ENCODE peak calls at places on chromosomes 11 and 22, in eight cellular contexts. Q is coronary artery; R is naive thymus-derived CD4-positive, alpha-beta T cell; T is CD4-positive, CD25-positive, alpha-beta regulatory T cell; L is breast epithelium; V is thoracic aorta; G is brain microvascular endothelial cell; O is kidney. D is an unnamed sample.

GRCh38 chr11:111438846-111439520 is 59.9 kb upstream of the POU2AF1 start:
- DNase-seq in Q (no peak), R (no peak), T (no peak), L (no peak), V (no peak), G (no peak), O (no peak), D (no peak)

GRCh38 chr11:7955191-7955590 is 10.1 kb downstream of the NLRP10 start:
- DNase-seq in Q (no peak), R (no peak), T (no peak), L (no peak), V (no peak), G (no peak), O (no peak), D (no peak)

GRCh38 chr11:121520243-121521144 is 67.7 kb upstream of the SORL1-AS1 start:
- DNase-seq in Q (no peak), R (no peak), T (no peak), L (no peak), V (no peak), G (peak), O (no peak), D (no peak)

GRCh38 chr11:31422703-31423102 is 53.0 kb downstream of the DNAJC24 start:
- DNase-seq in Q (no peak), R (no peak), T (no peak), L (no peak), V (no peak), G (no peak), O (no peak), D (no peak)

GRCh38 chr22:17472886-17473285 is 90.4 kb upstream of the SLC25A18 start:
- DNase-seq in Q (no peak), R (no peak), T (no peak), L (no peak), V (no peak), G (no peak), O (no peak), D (no peak)

GRCh38 chr22:22655452-22656108 is 11.2 kb downstream of the GGTLC2 start:
- DNase-seq in Q (peak), R (no peak), T (no peak), L (no peak), V (no peak), G (no peak), O (no peak), D (no peak)

GRCh38 chr11:56474729-56475128 is 1.6 kb upstream of the OR5M3 start:
- DNase-seq in Q (no peak), R (no peak), T (no peak), L (no peak), V (no peak), G (no peak), O (no peak), D (no peak)

GRCh38 chr11:123681007-123681406 is 26.6 kb upstream of the SCN3B start:
- DNase-seq in Q (no peak), R (peak), T (peak), L (no peak), V (no peak), G (no peak), O (no peak), D (no peak)

GRCh38 chr11:132423266-132423665 is 1052.9 kb downstream of the NTM start:
- DNase-seq in Q (no peak), R (no peak), T (no peak), L (no peak), V (no peak), G (no peak), O (no peak), D (no peak)

GRCh38 chr11:85627332-85627997 is at the start of gene DLG2:
- DNase-seq in Q (no peak), R (no peak), T (peak), L (no peak), V (no peak), G (peak), O (no peak), D (peak)

GRCh38 chr11:3088806-3089205 is 31.6 kb upstream of the CARS1 start:
- DNase-seq in Q (no peak), R (no peak), T (no peak), L (no peak), V (no peak), G (no peak), O (peak), D (no peak)
- H3K27ac ChIP-seq in Q (no peak), R (no peak), T (no peak), L (no peak), V (no peak), G (no peak), O (no peak), D (no peak)

DNA sequence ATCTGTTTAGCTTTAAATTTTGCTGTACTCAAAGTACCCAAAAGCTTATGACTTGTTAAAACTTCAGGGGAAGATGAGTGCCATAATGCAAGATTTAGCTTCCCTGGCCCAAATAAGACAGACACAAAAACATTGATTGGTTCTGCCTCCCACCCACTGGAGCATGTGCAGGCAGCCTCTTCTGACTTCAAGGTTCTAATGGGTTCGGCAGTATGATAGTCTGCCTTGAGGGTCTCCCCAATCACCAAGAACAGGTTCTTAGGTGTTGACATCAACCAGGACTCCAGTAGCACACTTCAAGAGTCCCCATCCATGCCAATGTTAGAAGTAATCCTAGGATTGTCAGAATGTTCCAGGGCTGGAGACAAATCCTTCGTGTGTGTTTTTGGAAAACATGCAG is 12.5 kb downstream of the EIF4G2 start:
- DNase-seq in Q (no peak), R (no peak), T (peak), L (no peak), V (no peak), G (no peak), O (no peak), D (no peak)
- H3K27ac ChIP-seq in Q (no peak), R (no peak), T (no peak), L (no peak), V (no peak), G (no peak), O (no peak), D (no peak)

DNA sequence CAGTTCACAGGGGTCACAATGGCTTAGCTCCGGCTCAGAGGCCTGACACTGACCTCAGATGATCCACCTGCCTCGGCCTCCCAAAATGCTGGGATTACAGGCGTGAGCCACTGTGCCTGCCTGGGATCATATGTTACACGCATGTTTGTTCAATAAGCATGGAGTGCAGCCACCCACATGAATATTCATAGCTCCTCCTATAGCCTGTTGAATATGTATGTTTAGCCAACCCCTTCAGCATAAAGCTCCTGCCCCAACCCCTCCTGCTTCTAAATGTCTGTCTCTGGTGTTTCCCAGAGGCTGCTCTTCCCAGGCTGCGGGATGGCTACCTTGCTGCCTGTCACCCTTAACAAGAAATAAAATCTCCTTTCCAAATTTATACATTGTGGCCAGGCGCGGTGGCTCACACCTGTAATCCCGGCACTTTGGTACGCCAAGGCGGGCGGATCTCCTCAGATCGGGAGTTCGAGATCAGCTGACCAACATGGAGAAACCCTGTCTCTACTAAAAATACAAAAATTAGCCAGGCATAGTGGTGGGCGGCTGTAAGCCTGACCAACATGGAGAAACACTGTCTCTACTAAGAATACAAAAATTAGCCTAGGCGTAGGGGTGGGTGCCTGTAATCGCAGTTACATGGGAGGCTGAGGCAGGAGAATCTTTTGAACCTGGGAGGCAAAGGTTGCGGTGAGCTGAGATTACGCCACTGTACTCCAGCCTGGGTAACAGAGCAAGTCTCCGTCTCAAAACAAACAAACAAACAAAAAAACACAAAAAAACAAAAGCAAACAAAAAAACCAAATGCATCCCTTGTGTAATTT is 1.1 kb upstream of the APOBEC3F start:
- DNase-seq in Q (no peak), R (no peak), T (no peak), L (no peak), V (no peak), G (no peak), O (no peak), D (no peak)
- H3K27ac ChIP-seq in Q (no peak), R (peak), T (peak), L (peak), V (no peak), G (no peak), O (no peak), D (no peak)

DNA sequence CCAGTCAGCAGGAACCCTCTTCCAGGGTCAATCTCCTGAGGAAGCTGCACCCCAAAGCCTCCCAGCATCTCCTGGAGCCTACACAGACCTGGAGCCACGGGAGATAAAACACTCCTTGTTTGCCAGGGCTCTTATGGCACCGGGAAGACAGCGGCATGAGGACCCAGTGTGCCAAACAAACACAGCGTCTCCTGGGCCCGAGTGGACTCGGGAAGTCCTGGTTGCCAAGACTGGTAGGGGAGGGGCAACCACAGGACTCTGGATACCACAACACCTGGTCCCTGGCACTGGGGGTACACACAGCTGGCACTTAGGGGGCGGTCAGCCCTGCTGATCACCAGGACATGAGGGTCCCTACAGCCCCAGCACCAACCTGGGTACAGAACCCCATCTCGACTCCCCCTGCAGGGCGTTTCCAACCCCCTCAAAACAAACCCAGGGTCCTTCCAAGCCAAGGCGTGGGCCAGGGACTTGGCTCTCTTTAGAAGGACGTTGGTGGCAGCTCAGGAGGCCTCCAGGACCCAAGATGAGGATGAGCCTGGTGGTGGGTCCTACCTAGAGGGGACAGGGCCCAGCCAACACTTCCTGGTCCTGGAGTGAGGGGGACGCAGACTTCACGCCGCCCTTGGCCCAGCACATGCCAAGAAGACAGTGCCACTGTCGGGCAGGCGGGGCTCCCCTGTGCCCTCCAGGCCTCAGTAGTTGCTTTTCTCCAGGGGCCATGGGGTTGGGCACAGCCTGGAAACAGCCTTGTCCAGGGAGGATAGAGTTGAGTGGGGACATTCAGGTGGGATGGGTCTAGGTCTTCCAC is 85.0 kb downstream of the CELSR1 start:
- DNase-seq in Q (no peak), R (no peak), T (no peak), L (no peak), V (no peak), G (no peak), O (peak), D (no peak)
- H3K27ac ChIP-seq in Q (no peak), R (no peak), T (no peak), L (peak), V (no peak), G (no peak), O (peak), D (no peak)

GRCh38 chr11:19162946-19163345 is 38.8 kb downstream of the CSRP3 start:
- DNase-seq in Q (no peak), R (no peak), T (no peak), L (no peak), V (no peak), G (no peak), O (no peak), D (no peak)

GRCh38 chr11:19163627-19164026 is 38.2 kb downstream of the CSRP3 start:
- DNase-seq in Q (no peak), R (no peak), T (no peak), L (no peak), V (no peak), G (no peak), O (no peak), D (no peak)

GRCh38 chr11:19160839-19161238 is 40.9 kb downstream of the CSRP3 start:
- DNase-seq in Q (no peak), R (no peak), T (no peak), L (no peak), V (no peak), G (no peak), O (no peak), D (no peak)

GRCh38 chr11:19164230-19164855 is 37.4 kb downstream of the CSRP3 start:
- DNase-seq in Q (no peak), R (no peak), T (no peak), L (no peak), V (no peak), G (no peak), O (no peak), D (no peak)

DNA sequence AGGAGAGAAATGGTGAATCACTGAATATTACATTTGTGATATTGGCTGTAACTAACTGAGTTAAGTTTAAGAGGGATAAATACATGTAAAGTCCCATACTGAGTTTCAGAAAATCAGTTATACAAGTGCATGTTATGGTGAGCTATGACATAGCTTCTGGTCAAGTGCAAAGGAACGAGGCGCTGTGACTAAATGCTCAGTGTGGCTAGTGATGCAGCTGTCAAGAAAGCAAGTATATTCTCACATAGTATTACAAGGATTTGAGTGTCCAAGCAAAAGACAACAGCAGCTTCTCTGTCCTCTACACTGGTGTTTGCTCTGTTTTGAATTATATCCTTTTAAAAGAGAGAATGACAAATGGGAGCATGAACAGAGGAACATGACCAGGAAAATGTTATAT is 40.1 kb downstream of the CSRP3 start:
- DNase-seq in Q (no peak), R (no peak), T (no peak), L (no peak), V (no peak), G (no peak), O (no peak), D (no peak)
- H3K27ac ChIP-seq in Q (no peak), R (no peak), T (no peak), L (no peak), V (no peak), G (no peak), O (no peak), D (no peak)

GRCh38 chr11:69050592-69051380 is 2.1 kb downstream of the TPCN2 start:
- DNase-seq in Q (no peak), R (no peak), T (no peak), L (no peak), V (no peak), G (no peak), O (peak), D (no peak)

GRCh38 chr11:69051381-69052342 is 2.9 kb downstream of the TPCN2 start:
- DNase-seq in Q (no peak), R (no peak), T (no peak), L (no peak), V (no peak), G (no peak), O (no peak), D (no peak)

GRCh38 chr11:69053546-69054396 is 5.0 kb downstream of the TPCN2 start:
- DNase-seq in Q (no peak), R (no peak), T (no peak), L (no peak), V (no peak), G (no peak), O (peak), D (no peak)

GRCh38 chr11:69053169-69053477 is 4.4 kb downstream of the TPCN2 start:
- DNase-seq in Q (no peak), R (no peak), T (no peak), L (no peak), V (no peak), G (no peak), O (no peak), D (no peak)

DNA sequence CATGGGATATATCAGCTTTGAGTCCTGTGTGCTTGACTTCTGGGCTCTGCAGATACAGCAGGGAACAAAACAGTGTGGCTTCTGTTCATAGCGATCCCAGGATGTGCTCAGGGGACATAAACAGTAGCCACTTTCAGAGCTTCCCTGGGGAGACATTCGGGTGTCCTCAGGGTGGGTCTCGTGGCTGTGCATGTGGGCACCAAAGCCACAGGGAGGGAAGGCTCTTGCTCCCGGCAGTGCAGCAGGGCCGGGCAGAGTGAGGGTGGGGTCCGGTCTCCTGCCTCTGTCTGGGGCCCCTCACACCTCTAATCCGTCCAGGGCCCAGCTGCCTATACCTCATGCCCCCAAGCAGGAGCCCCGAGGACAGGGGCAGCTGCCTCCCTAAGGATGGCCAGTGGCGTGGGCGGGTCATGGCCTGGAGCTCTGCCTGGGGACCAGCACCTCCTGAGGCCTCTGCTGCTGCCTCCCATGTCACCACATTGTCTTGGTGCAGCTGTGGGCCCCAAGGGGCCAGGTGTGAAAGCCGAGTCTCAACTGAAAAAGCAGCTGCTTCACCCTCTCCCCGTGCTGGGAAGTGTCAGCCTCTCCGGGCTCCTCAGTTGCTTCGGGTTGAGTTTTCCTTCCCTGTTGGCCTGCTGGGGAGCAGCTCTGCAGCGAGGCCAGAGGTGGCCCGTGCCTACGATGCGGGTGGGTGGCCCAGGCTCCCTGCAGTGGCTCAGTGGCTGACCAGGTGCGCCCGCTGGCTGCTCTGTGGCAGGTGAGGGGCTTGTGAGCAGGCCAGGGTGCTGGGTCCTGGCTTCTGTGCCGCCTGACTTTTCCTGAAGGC is 3.8 kb downstream of the TPCN2 start:
- DNase-seq in Q (no peak), R (no peak), T (no peak), L (no peak), V (no peak), G (no peak), O (peak), D (no peak)
- H3K27ac ChIP-seq in Q (no peak), R (no peak), T (no peak), L (peak), V (no peak), G (no peak), O (no peak), D (peak)

GRCh38 chr22:41523464-41524221 is 20.6 kb downstream of the POLR3H start:
- DNase-seq in Q (no peak), R (no peak), T (no peak), L (no peak), V (no peak), G (peak), O (peak), D (no peak)

GRCh38 chr22:41525450-41526225 is 18.6 kb downstream of the POLR3H start:
- DNase-seq in Q (no peak), R (no peak), T (no peak), L (no peak), V (no peak), G (no peak), O (no peak), D (no peak)

GRCh38 chr22:41524809-41525449 is 19.3 kb downstream of the POLR3H start:
- DNase-seq in Q (no peak), R (peak), T (peak), L (no peak), V (no peak), G (peak), O (peak), D (no peak)

GRCh38 chr22:41522813-41523212 is 21.5 kb downstream of the POLR3H start:
- DNase-seq in Q (no peak), R (no peak), T (no peak), L (no peak), V (no peak), G (no peak), O (no peak), D (no peak)

DNA sequence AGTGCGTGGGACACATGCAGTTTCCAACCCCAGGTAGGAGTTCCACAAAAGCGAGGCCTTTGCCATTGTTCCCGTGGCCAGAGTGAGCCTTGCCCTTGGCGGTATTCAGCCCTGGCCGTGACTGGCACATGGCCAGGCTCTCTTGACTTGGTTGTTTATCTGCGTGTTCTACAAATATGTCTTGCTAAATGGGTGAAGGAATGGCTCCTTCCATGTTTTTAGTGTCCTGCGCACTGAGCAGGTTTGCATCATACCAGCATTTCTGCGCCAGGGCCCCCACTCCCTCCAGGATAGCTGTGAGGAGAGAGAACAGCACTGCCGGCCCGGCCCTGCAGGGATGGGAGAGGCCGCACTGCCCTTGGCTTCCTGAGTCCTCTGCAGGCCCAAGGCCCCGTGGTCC is 20.0 kb downstream of the POLR3H start:
- DNase-seq in Q (peak), R (no peak), T (no peak), L (peak), V (peak), G (peak), O (peak), D (no peak)
- H3K27ac ChIP-seq in Q (peak), R (peak), T (peak), L (peak), V (peak), G (peak), O (peak), D (peak)

GRCh38 chr11:416051-416756 is 1.4 kb upstream of the SIGIRR start:
- DNase-seq in Q (no peak), R (no peak), T (no peak), L (no peak), V (no peak), G (no peak), O (no peak), D (no peak)
- H3K27ac ChIP-seq in Q (peak), R (peak), T (peak), L (peak), V (no peak), G (no peak), O (peak), D (no peak)

DNA sequence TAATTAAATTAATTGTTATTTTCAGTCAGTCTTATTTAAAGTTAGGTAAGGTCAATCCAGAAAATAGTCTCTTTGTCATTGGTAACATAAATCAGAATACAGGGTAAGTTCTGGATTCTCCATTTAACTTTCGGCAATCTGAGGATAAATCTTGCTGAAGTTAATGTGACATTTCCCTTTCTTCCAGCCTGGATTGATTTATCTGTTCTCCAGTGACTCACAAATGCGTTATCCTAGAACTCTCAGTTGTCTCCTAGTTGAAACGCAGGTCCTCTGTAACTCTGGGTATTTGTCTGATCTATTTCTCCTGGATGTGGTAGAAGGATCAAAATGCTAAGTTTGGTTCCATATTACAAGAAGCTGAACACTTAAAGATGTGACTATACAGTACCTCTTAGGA is 21.0 kb downstream of the OR51E1 start:
- DNase-seq in Q (no peak), R (no peak), T (no peak), L (no peak), V (no peak), G (no peak), O (no peak), D (no peak)
- H3K27ac ChIP-seq in Q (no peak), R (no peak), T (no peak), L (no peak), V (no peak), G (peak), O (no peak), D (no peak)